ENCODE peak calls at places on chromosomes 13 and 19, in eight cellular contexts. One of them, this sample, is unnamed.

GRCh38 chr13:93420206-93420605 is 193.6 kb downstream of the GPC6 start:
- DNase-seq in ascending aorta: no peak
- DNase-seq in testis: no peak
- DNase-seq in A549: no peak
- DNase-seq in Karpas-422: no peak
- DNase-seq in heart left ventricle: no peak
- DNase-seq in hepatocyte: no peak
- DNase-seq in transverse colon: no peak
- DNase-seq in this sample: no peak

GRCh38 chr19:51978882-51979281 is 7.8 kb downstream of the ZNF350 start:
- DNase-seq in ascending aorta: no peak
- DNase-seq in A549: no peak
- DNase-seq in transverse colon: no peak
- DNase-seq in testis: no peak
- DNase-seq in hepatocyte: no peak
- DNase-seq in heart left ventricle: no peak
- DNase-seq in Karpas-422: no peak
- DNase-seq in this sample: no peak

GRCh38 chr19:52398091-52398461 is 427 bp downstream of the ZNF528 start:
- DNase-seq in ascending aorta: peak; percentile 65
- DNase-seq in testis: no peak
- DNase-seq in A549: no peak
- DNase-seq in transverse colon: peak; percentile 8
- DNase-seq in hepatocyte: peak; percentile 31
- DNase-seq in Karpas-422: no peak
- DNase-seq in heart left ventricle: no peak
- DNase-seq in this sample: peak; percentile 51

GRCh38 chr13:27403252-27403678 is 21.2 kb upstream of the GTF3A start:
- DNase-seq in testis: no peak
- DNase-seq in ascending aorta: no peak
- DNase-seq in transverse colon: no peak
- DNase-seq in hepatocyte: peak; percentile 13
- DNase-seq in Karpas-422: no peak
- DNase-seq in heart left ventricle: no peak
- DNase-seq in A549: no peak
- DNase-seq in this sample: no peak

GRCh38 chr19:10553087-10553667 is 9.5 kb downstream of the ATG4D start:
- DNase-seq in transverse colon: no peak
- DNase-seq in heart left ventricle: no peak
- DNase-seq in Karpas-422: peak; percentile 68
- DNase-seq in hepatocyte: no peak
- DNase-seq in testis: no peak
- DNase-seq in ascending aorta: no peak
- DNase-seq in A549: no peak
- DNase-seq in this sample: no peak

GRCh38 chr19:14333101-14333871 is 48.0 kb upstream of the ADGRE5 start:
- DNase-seq in heart left ventricle: no peak
- DNase-seq in Karpas-422: no peak
- DNase-seq in ascending aorta: no peak
- DNase-seq in transverse colon: peak; percentile 71
- DNase-seq in A549: peak; percentile 61
- DNase-seq in hepatocyte: peak; percentile 51
- DNase-seq in testis: peak; percentile 16
- DNase-seq in this sample: peak; percentile 77

GRCh38 chr13:114143806-114144605 is 11.6 kb upstream of the RASA3 start:
- DNase-seq in Karpas-422: peak; percentile 85
- DNase-seq in ascending aorta: no peak
- DNase-seq in hepatocyte: peak; percentile 60
- DNase-seq in heart left ventricle: peak; percentile 17
- DNase-seq in A549: peak; percentile 76
- DNase-seq in testis: no peak
- DNase-seq in transverse colon: peak; percentile 43
- DNase-seq in this sample: peak; percentile 85

GRCh38 chr13:114118763-114119123 is 13.7 kb downstream of the RASA3 start:
- DNase-seq in Karpas-422: no peak
- DNase-seq in transverse colon: no peak
- DNase-seq in testis: no peak
- DNase-seq in heart left ventricle: peak; percentile 29
- DNase-seq in ascending aorta: no peak
- DNase-seq in hepatocyte: peak; percentile 70
- DNase-seq in A549: no peak
- DNase-seq in this sample: no peak

GRCh38 chr13:113161433-113161832 is 3.0 kb downstream of the PROZ start:
- DNase-seq in ascending aorta: peak; percentile 38
- DNase-seq in transverse colon: no peak
- DNase-seq in testis: no peak
- DNase-seq in heart left ventricle: no peak
- DNase-seq in Karpas-422: no peak
- DNase-seq in A549: no peak
- DNase-seq in hepatocyte: no peak
- DNase-seq in this sample: peak; percentile 42

GRCh38 chr19:12064266-12065099 is at the start of gene ZNF844:
- DNase-seq in testis: peak; percentile 99
- DNase-seq in Karpas-422: peak; percentile 97
- DNase-seq in A549: no peak
- DNase-seq in heart left ventricle: peak; percentile 97
- DNase-seq in ascending aorta: peak; percentile 98
- DNase-seq in transverse colon: peak; percentile 98
- DNase-seq in hepatocyte: peak; percentile 96
- DNase-seq in this sample: peak; percentile 99

GRCh38 chr13:26034018-26034417 is 17.8 kb downstream of the SHISA2 start:
- DNase-seq in transverse colon: no peak
- DNase-seq in heart left ventricle: no peak
- DNase-seq in Karpas-422: no peak
- DNase-seq in ascending aorta: no peak
- DNase-seq in hepatocyte: no peak
- DNase-seq in testis: no peak
- DNase-seq in A549: no peak
- DNase-seq in this sample: no peak

GRCh38 chr19:47704024-47704423 is 9.2 kb upstream of the EHD2 start:
- DNase-seq in testis: no peak
- DNase-seq in hepatocyte: no peak
- DNase-seq in A549: no peak
- DNase-seq in Karpas-422: no peak
- DNase-seq in transverse colon: peak; percentile 19
- DNase-seq in ascending aorta: no peak
- DNase-seq in heart left ventricle: no peak
- DNase-seq in this sample: no peak

GRCh38 chr13:38496956-38497355 is 147.3 kb downstream of the UFM1 start:
- DNase-seq in transverse colon: no peak
- DNase-seq in hepatocyte: no peak
- DNase-seq in heart left ventricle: no peak
- DNase-seq in Karpas-422: no peak
- DNase-seq in ascending aorta: no peak
- DNase-seq in testis: no peak
- DNase-seq in A549: no peak
- DNase-seq in this sample: no peak

GRCh38 chr13:25494708-25495411 is 123.1 kb downstream of the ATP8A2 start:
- DNase-seq in testis: no peak
- DNase-seq in ascending aorta: no peak
- DNase-seq in hepatocyte: no peak
- DNase-seq in Karpas-422: peak; percentile 37
- DNase-seq in transverse colon: no peak
- DNase-seq in heart left ventricle: no peak
- DNase-seq in A549: no peak
- DNase-seq in this sample: no peak

GRCh38 chr19:49983645-49984229 is 22.8 kb upstream of the SIGLEC11 start:
- DNase-seq in hepatocyte: peak; percentile 58
- DNase-seq in A549: peak; percentile 57
- DNase-seq in Karpas-422: peak; percentile 95
- DNase-seq in transverse colon: peak; percentile 68
- DNase-seq in ascending aorta: peak; percentile 74
- DNase-seq in testis: peak; percentile 82
- DNase-seq in heart left ventricle: peak; percentile 45
- DNase-seq in this sample: peak; percentile 90

GRCh38 chr19:8663920-8664670 is 33.7 kb downstream of the NFILZ start:
- DNase-seq in heart left ventricle: no peak
- DNase-seq in hepatocyte: no peak
- DNase-seq in A549: no peak
- DNase-seq in transverse colon: no peak
- DNase-seq in ascending aorta: no peak
- DNase-seq in Karpas-422: no peak
- DNase-seq in testis: no peak
- DNase-seq in this sample: no peak

GRCh38 chr19:49212302-49212701 is 54.7 kb downstream of the TRPM4 start:
- DNase-seq in ascending aorta: no peak
- DNase-seq in testis: no peak
- DNase-seq in Karpas-422: peak; percentile 73
- DNase-seq in heart left ventricle: peak; percentile 45
- DNase-seq in hepatocyte: no peak
- DNase-seq in A549: no peak
- DNase-seq in transverse colon: no peak
- DNase-seq in this sample: no peak

GRCh38 chr13:67619346-67619745 is 389.2 kb upstream of the PCDH9 start:
- DNase-seq in testis: no peak
- DNase-seq in Karpas-422: no peak
- DNase-seq in transverse colon: no peak
- DNase-seq in heart left ventricle: no peak
- DNase-seq in ascending aorta: no peak
- DNase-seq in hepatocyte: no peak
- DNase-seq in A549: no peak
- DNase-seq in this sample: no peak

GRCh38 chr13:44763604-44764311 is 187.6 kb upstream of the TSC22D1 start:
- DNase-seq in A549: no peak
- DNase-seq in ascending aorta: no peak
- DNase-seq in hepatocyte: no peak
- DNase-seq in Karpas-422: no peak
- DNase-seq in transverse colon: peak; percentile 41
- DNase-seq in heart left ventricle: peak; percentile 67
- DNase-seq in testis: no peak
- DNase-seq in this sample: no peak

GRCh38 chr13:75607447-75607846 is 28.7 kb upstream of the LMO7 start:
- DNase-seq in transverse colon: no peak
- DNase-seq in Karpas-422: no peak
- DNase-seq in ascending aorta: no peak
- DNase-seq in testis: no peak
- DNase-seq in hepatocyte: no peak
- DNase-seq in heart left ventricle: no peak
- DNase-seq in A549: no peak
- DNase-seq in this sample: no peak

GRCh38 chr13:60754691-60755090 is 357.7 kb downstream of the TDRD3 start:
- DNase-seq in transverse colon: no peak
- DNase-seq in testis: no peak
- DNase-seq in Karpas-422: no peak
- DNase-seq in heart left ventricle: no peak
- DNase-seq in A549: no peak
- DNase-seq in hepatocyte: no peak
- DNase-seq in ascending aorta: no peak
- DNase-seq in this sample: no peak

GRCh38 chr13:41259875-41260501 is 3.4 kb downstream of the MTRF1 start:
- DNase-seq in testis: no peak
- DNase-seq in hepatocyte: no peak
- DNase-seq in Karpas-422: no peak
- DNase-seq in heart left ventricle: no peak
- DNase-seq in A549: no peak
- DNase-seq in transverse colon: no peak
- DNase-seq in ascending aorta: no peak
- DNase-seq in this sample: no peak

GRCh38 chr19:4606181-4606580 is 33.1 kb upstream of the TNFAIP8L1 start:
- DNase-seq in heart left ventricle: no peak
- DNase-seq in Karpas-422: no peak
- DNase-seq in A549: no peak
- DNase-seq in transverse colon: no peak
- DNase-seq in testis: no peak
- DNase-seq in ascending aorta: no peak
- DNase-seq in hepatocyte: no peak
- DNase-seq in this sample: no peak
- H3K4me3 ChIP-seq in heart left ventricle: no peak overlapping the region
- H3K4me3 ChIP-seq in Karpas-422: no peak overlapping the region
- H3K4me3 ChIP-seq in A549: no peak overlapping the region
- H3K4me3 ChIP-seq in transverse colon: no peak overlapping the region
- H3K4me3 ChIP-seq in testis: no peak overlapping the region
- H3K4me3 ChIP-seq in ascending aorta: no peak overlapping the region
- H3K4me3 ChIP-seq in hepatocyte: no peak overlapping the region
- H3K4me3 ChIP-seq in this sample: no peak overlapping the region

GRCh38 chr13:23918208-23918607 is 20.9 kb upstream of the C1QTNF9B start:
- DNase-seq in Karpas-422: no peak
- DNase-seq in A549: no peak
- DNase-seq in ascending aorta: no peak
- DNase-seq in heart left ventricle: no peak
- DNase-seq in hepatocyte: no peak
- DNase-seq in transverse colon: no peak
- DNase-seq in testis: no peak
- DNase-seq in this sample: no peak
- H3K27ac ChIP-seq in Karpas-422: no peak overlapping the region
- H3K27ac ChIP-seq in A549: no peak overlapping the region
- H3K27ac ChIP-seq in ascending aorta: no peak overlapping the region
- H3K27ac ChIP-seq in heart left ventricle: no peak overlapping the region
- H3K27ac ChIP-seq in hepatocyte: no peak overlapping the region
- H3K27ac ChIP-seq in transverse colon: no peak overlapping the region
- H3K27ac ChIP-seq in testis: no peak overlapping the region
- H3K27ac ChIP-seq in this sample: no peak overlapping the region

DNA sequence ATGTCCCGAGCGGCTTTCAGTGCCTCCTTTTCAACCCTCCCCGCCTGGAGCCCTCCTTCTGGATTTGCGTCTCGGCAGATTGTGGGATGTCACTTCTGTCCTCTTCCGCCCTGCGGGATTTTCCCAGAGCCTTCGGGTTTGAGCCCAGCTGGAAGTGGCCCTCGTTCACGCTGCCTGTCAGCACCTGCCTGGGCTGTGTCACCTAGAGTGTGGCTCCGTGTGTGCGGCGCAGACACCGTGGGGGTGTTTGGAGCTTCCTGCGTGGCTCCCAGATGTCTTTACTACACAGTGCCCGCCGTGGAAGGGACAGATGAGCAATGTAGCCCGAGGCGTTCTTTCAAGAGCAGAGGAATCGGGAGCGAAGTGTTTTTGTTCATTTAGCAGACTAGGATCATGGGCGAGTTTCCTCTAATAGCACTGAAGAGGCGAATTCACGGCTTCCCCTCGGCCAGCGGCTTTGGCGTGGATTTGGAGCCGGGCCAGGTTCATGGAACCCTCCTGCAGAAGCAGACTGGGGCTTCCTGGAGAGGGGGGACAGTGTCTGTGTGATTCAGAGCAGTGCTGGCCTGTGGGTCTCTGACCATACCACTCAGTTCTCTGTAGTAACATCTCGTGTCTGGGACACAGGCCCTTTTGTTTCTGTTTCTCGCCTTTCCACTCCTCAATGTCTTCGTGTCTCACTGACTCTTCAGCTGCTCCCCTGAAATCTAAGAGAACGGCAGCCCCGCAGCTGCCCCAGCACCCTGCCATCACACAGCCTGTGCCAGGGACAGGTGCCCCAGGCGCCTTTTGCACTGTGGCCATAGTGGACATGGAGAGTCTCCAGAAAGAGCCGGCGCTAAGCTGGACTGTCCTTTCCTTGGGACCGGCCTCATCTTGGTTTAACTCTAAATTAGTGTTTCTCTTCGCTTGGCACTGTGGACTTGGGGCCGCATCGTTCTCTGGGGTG is 68.1 kb downstream of the KDM4B start:
- DNase-seq in testis: peak; percentile 48
- DNase-seq in ascending aorta: no peak
- DNase-seq in hepatocyte: no peak
- DNase-seq in transverse colon: no peak
- DNase-seq in A549: no peak
- DNase-seq in heart left ventricle: no peak
- DNase-seq in Karpas-422: no peak
- DNase-seq in this sample: no peak
- H3K4me1 ChIP-seq in testis: peaks cover 43% of the 10 kb centered on the region
- H3K4me1 ChIP-seq in ascending aorta: no peaks in the 10 kb centered on the region
- H3K4me1 ChIP-seq in hepatocyte: peaks cover 14% of the 10 kb centered on the region
- H3K4me1 ChIP-seq in transverse colon: no peaks in the 10 kb centered on the region
- H3K4me1 ChIP-seq in A549: no peaks in the 10 kb centered on the region
- H3K4me1 ChIP-seq in heart left ventricle: peaks cover 54% of the 10 kb centered on the region
- H3K4me1 ChIP-seq in Karpas-422: peaks cover 3% of the 10 kb centered on the region
- H3K4me1 ChIP-seq in this sample: no peaks in the 10 kb centered on the region

GRCh38 chr13:51999525-51999924 is 11.7 kb downstream of the ATP7B start:
- DNase-seq in heart left ventricle: peak; percentile 88
- DNase-seq in ascending aorta: no peak
- DNase-seq in Karpas-422: no peak
- DNase-seq in A549: no peak
- DNase-seq in transverse colon: no peak
- DNase-seq in hepatocyte: no peak
- DNase-seq in testis: peak; percentile 38
- DNase-seq in this sample: peak; percentile 69
- H3K4me3 ChIP-seq in heart left ventricle: no peak overlapping the region
- H3K4me3 ChIP-seq in ascending aorta: no peak overlapping the region
- H3K4me3 ChIP-seq in Karpas-422: no peak overlapping the region
- H3K4me3 ChIP-seq in A549: no peak overlapping the region
- H3K4me3 ChIP-seq in transverse colon: no peak overlapping the region
- H3K4me3 ChIP-seq in hepatocyte: no peak overlapping the region
- H3K4me3 ChIP-seq in testis: no peak overlapping the region
- H3K4me3 ChIP-seq in this sample: peak overlapping the region; percentile 59